ENCODE peak calls at places on chromosomes 6 and 20, in seven cellular contexts. E, D, V, X, Z, K and W are unnamed samples.

GRCh38 chr6:54264581-54265272 is 43.5 kb upstream of the TINAG start:
- DNase-seq in E (no peak), D (no peak), V (no peak), X (no peak), Z (no peak), K (no peak), W (peak)

GRCh38 chr20:58891686-58892125 is 39.2 kb downstream of the GNAS start:
- DNase-seq in E (peak), D (peak), V (no peak), X (no peak), Z (no peak), K (no peak), W (peak)

GRCh38 chr6:162119349-162119748 is 608.2 kb downstream of the PRKN start:
- DNase-seq in E (no peak), D (peak), V (no peak), X (no peak), Z (peak), K (no peak), W (peak)

GRCh38 chr6:155481215-155481614 is 25.6 kb upstream of the NOX3 start:
- DNase-seq in E (no peak), D (no peak), V (no peak), X (no peak), Z (peak), K (no peak), W (peak)

GRCh38 chr6:163123098-163123497 is 291.4 kb upstream of the QKI start:
- DNase-seq in E (no peak), D (no peak), V (no peak), X (no peak), Z (no peak), K (no peak), W (no peak)

GRCh38 chr6:20985821-20986220 is 451.6 kb downstream of the CDKAL1 start:
- DNase-seq in E (no peak), D (no peak), V (no peak), X (no peak), Z (no peak), K (no peak), W (no peak)

GRCh38 chr20:57394087-57395082 is 3.2 kb downstream of the RBM38 start:
- DNase-seq in E (no peak), D (no peak), V (no peak), X (no peak), Z (no peak), K (no peak), W (no peak)

GRCh38 chr20:49557449-49557848 is 10.5 kb downstream of the PTGIS start:
- DNase-seq in E (no peak), D (no peak), V (no peak), X (no peak), Z (peak), K (no peak), W (no peak)

GRCh38 chr20:940926-941325 is 24.8 kb upstream of the ANGPT4 start:
- DNase-seq in E (no peak), D (no peak), V (no peak), X (no peak), Z (no peak), K (no peak), W (no peak)

GRCh38 chr20:58602124-58602523 is 49.0 kb upstream of the STX16 start:
- DNase-seq in E (no peak), D (no peak), V (no peak), X (no peak), Z (no peak), K (no peak), W (no peak)

GRCh38 chr6:37155394-37156312 is 14.3 kb upstream of the PIM1 start:
- DNase-seq in E (peak), D (peak), V (peak), X (no peak), Z (peak), K (no peak), W (no peak)

GRCh38 chr20:44593721-44594120 is 11.3 kb downstream of the PKIG start:
- DNase-seq in E (no peak), D (no peak), V (no peak), X (no peak), Z (no peak), K (no peak), W (no peak)

DNA sequence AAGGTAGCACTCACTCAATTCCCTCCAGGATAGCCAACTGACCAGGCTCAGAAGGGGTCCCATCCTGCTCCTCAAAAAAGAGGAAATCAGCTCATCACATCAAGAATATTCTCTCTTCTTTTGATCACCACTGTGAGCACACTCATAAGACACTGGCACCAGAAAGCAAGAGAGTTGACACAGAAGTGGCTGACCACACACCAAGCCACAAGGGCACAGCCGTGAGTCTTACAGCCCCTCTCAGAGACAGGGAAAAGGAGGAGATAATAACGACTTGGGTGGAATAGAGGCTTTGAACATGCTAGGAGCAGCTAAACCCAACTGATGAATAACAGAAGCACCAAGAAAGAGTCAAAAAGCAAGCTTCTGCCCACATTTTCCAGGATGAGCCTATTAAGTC is 249.1 kb upstream of the PREP start:
- DNase-seq in E (no peak), D (no peak), V (no peak), X (no peak), Z (no peak), K (no peak), W (no peak)
- H3K4me3 ChIP-seq in E (no peak), D (no peak), V (no peak), X (no peak), Z (no peak), K (no peak), W (no peak)

DNA sequence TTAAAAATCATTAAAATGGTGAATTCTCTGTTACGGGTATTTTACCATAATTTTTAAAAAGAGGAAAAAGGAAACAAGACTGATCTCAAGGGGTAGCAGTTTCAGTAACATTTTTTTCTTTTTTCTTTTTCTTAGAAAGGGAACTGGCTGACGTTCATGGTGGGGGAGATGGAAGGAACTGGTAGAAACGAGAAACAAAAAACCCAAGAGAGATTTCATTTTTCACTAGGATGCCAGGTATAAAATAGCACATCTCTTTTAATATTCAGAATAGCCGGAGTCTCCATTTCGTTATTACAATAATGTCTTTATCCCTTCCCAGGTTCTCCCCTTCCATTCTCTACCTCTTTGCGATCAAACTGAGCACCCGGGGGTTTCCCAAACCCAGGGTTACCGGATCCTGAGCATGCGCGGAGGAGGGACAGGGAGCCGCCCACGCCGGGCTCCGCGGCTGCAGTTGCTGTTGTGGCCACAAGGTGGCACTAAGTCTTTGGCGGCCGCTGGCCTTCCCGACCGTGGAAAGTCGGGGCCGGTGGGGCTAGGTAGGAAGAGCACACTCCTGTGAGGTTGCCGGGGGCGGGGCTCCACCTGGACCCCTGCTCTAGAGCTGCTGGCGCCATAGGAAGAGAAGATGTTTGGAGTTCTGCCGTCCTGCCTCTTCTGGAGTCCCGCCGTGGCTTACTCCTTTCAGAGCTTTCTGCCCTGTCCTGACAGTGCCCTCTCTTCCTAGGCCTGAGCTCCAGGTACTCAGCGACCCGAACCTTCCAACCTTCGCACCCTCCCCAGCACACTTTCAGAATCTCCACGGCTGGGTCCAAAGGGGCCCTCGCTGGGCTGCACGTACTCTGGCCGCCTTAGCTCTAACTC is 146.8 kb downstream of the SH3BGRL2 start:
- DNase-seq in E (peak), D (peak), V (peak), X (peak), Z (peak), K (peak), W (peak)
- TF ChIP-seq CTCF in E (peak), D (peak), V (peak), X (peak), Z (peak), K (peak), W (peak)

GRCh38 chr6:160792711-160793110 is 90.7 kb downstream of the PLG start:
- DNase-seq in E (no peak), D (no peak), V (no peak), X (no peak), Z (no peak), K (no peak), W (no peak)

GRCh38 chr6:160789263-160790027 is 87.4 kb downstream of the PLG start:
- DNase-seq in E (no peak), D (no peak), V (no peak), X (no peak), Z (no peak), K (no peak), W (no peak)

GRCh38 chr6:160790028-160790792 is 88.2 kb downstream of the PLG start:
- DNase-seq in E (no peak), D (no peak), V (no peak), X (no peak), Z (no peak), K (no peak), W (no peak)

GRCh38 chr6:160791981-160792418 is 90.0 kb downstream of the PLG start:
- DNase-seq in E (no peak), D (no peak), V (no peak), X (no peak), Z (no peak), K (no peak), W (no peak)

DNA sequence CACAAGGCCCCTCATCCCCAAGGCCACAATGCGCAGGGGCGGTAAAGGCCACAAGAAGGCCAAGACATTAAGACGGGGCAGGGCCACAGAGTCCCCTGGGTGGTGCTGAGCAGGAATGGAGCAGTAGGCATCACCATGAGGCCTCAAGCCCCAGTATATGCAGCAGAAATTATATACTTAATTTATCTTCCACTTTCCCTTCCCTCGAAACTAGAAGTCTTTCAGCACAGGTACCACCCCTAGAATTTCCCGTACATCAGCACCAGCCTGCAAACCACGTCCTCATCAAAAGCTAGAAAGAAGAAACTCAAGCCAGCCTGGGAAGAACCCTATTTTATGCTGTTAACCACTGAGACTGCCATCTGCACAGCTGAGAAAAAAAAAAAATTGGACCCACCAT is 89.4 kb downstream of the PLG start:
- DNase-seq in E (no peak), D (no peak), V (no peak), X (no peak), Z (no peak), K (no peak), W (no peak)
- H3K4me3 ChIP-seq in E (no peak), D (no peak), V (no peak), X (no peak), Z (no peak), K (no peak), W (no peak)

DNA sequence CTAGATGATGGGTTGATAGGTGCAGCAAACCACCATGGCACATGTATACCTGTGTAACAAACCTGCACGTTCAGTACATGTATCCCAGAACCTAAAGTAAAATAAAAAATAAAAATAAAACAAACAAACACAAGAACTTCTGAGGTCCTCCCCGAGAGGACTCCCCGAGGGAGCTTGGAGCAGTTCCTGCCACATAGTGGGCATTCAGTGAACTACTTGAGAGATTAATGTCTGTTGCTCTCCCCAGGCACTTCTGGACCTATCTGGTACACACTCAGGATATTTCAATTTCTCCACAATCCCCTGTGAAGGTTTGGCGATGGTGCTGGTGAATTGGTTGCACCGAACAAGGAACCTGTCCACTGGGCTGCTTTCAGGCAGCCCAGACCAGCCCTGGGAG is 311.2 kb downstream of the ESR1 start:
- DNase-seq in E (no peak), D (no peak), V (no peak), X (no peak), Z (no peak), K (no peak), W (peak)
- TF ChIP-seq CTCF in E (no peak), D (no peak), V (no peak), X (no peak), Z (no peak), K (no peak), W (peak)